ENCODE peak calls at places on chromosome 6, in seven cellular contexts. P is GM10248; Q is AG08395; W is activated CD4-positive, alpha-beta T cell treated with anti-CD3 and anti-CD28 coated beads for 36 hours; I is HCT116; R is NCI-H2029 treated with DMSO at 0.1 percent for 48 hours; E is non-pigmented ciliary epithelial cell. M is an unnamed sample.

GRCh38 chr6:154921482-154921881 is 73.6 kb upstream of the TIAM2 start:
- DNase-seq in Q (no peak), W (no peak), R (no peak), E (no peak), P (peak), I (no peak), M (no peak)

GRCh38 chr6:41775293-41775882 is 4.3 kb downstream of the FRS3 start:
- DNase-seq in E (no peak), R (no peak), I (no peak), W (no peak), Q (no peak), P (no peak), M (no peak)

GRCh38 chr6:125828476-125829039 is 37.8 kb downstream of the NCOA7 start:
- DNase-seq in Q (no peak), E (no peak), I (no peak), P (no peak), W (no peak), R (no peak), M (no peak)

GRCh38 chr6:167759206-167759605 is 67.5 kb upstream of the AFDN start:
- DNase-seq in R (no peak), E (no peak), Q (no peak), W (no peak), P (no peak), I (no peak), M (no peak)

GRCh38 chr6:155980014-155980413 is 524.4 kb upstream of the NOX3 start:
- DNase-seq in R (no peak), P (no peak), E (no peak), Q (no peak), W (no peak), I (no peak), M (no peak)

GRCh38 chr6:124073820-124074587 is 270.3 kb downstream of the NKAIN2 start:
- DNase-seq in W (no peak), Q (no peak), P (no peak), I (no peak), R (no peak), E (no peak), M (no peak)

GRCh38 chr6:138785092-138785491 is 10.8 kb upstream of the ECT2L start:
- DNase-seq in I (no peak), Q (no peak), R (no peak), E (no peak), P (no peak), W (no peak), M (no peak)

GRCh38 chr6:21887301-21888185 is 294.0 kb downstream of the SOX4 start:
- DNase-seq in R (peak), I (no peak), Q (no peak), E (no peak), W (no peak), P (no peak), M (peak)

GRCh38 chr6:40192516-40192915 is 258.3 kb upstream of the MOCS1 start:
- DNase-seq in R (no peak), W (no peak), I (no peak), Q (no peak), P (no peak), E (no peak), M (no peak)

GRCh38 chr6:4899249-4899648 is 104.6 kb downstream of the RPP40 start:
- DNase-seq in P (no peak), R (no peak), Q (no peak), I (no peak), E (no peak), W (no peak), M (no peak)

GRCh38 chr6:143872211-143872610 is 7.9 kb downstream of the ZC2HC1B start:
- DNase-seq in I (no peak), Q (no peak), E (no peak), P (peak), W (no peak), R (no peak), M (no peak)

GRCh38 chr6:112008482-112008881 is 45.4 kb upstream of the CCN6 start:
- DNase-seq in I (no peak), Q (no peak), R (no peak), P (no peak), W (no peak), E (no peak), M (no peak)

GRCh38 chr6:16345449-16346330 is 107.3 kb downstream of the GMPR start:
- DNase-seq in P (no peak), E (no peak), I (no peak), Q (peak), R (no peak), W (no peak), M (no peak)

GRCh38 chr6:17865243-17865642 is 122.2 kb downstream of the KIF13A start:
- DNase-seq in E (no peak), R (no peak), P (no peak), Q (no peak), W (no peak), I (peak), M (peak)

GRCh38 chr6:4849628-4850027 is 73.4 kb downstream of the CDYL start:
- DNase-seq in R (no peak), Q (no peak), W (no peak), E (no peak), P (no peak), I (no peak), M (no peak)

GRCh38 chr6:116313377-116313776 is 33.6 kb upstream of the TSPYL1 start:
- DNase-seq in E (no peak), I (no peak), P (no peak), R (no peak), W (no peak), Q (peak), M (no peak)

GRCh38 chr6:148304976-148305375 is 37.7 kb upstream of the SASH1 start:
- DNase-seq in W (no peak), Q (peak), R (no peak), I (no peak), E (peak), P (no peak), M (no peak)

GRCh38 chr6:125871365-125871764 is 80.6 kb downstream of the NCOA7 start:
- DNase-seq in P (no peak), Q (no peak), I (no peak), R (peak), W (no peak), E (no peak), M (peak)

GRCh38 chr6:154758125-154758524 is 24.9 kb downstream of the SCAF8 start:
- DNase-seq in W (no peak), E (no peak), Q (no peak), P (no peak), I (no peak), R (no peak), M (no peak)

GRCh38 chr6:128117916-128118315 is 217.1 kb upstream of the THEMIS start:
- DNase-seq in W (no peak), E (peak), R (no peak), I (no peak), P (no peak), Q (no peak), M (no peak)

GRCh38 chr6:131419698-131420097 is 153.3 kb upstream of the ARG1 start:
- DNase-seq in P (no peak), W (no peak), R (no peak), I (no peak), E (no peak), Q (no peak), M (no peak)

GRCh38 chr6:7219310-7219709 is 93.7 kb downstream of the SSR1 start:
- DNase-seq in W (peak), Q (no peak), E (no peak), I (no peak), R (no peak), P (no peak), M (no peak)

GRCh38 chr6:157651731-157652490 is 171.1 kb upstream of the SNX9 start:
- DNase-seq in P (no peak), W (no peak), E (no peak), Q (no peak), I (no peak), R (no peak), M (no peak)

GRCh38 chr6:137371634-137372016 is 122.6 kb downstream of the OLIG3 start:
- DNase-seq in Q (no peak), W (no peak), E (no peak), R (no peak), I (no peak), P (no peak), M (no peak)

GRCh38 chr6:105500693-105501092 is 97.8 kb upstream of the PREP start:
- DNase-seq in E (no peak), P (no peak), I (no peak), Q (no peak), R (no peak), W (no peak), M (no peak)

M was measured in NCI-H510A treated with DMSO at 0.1 percent for 48 hours.